ENCODE peak calls at places on chromosome 3, in nine cellular contexts. U is H4; Q is A549; Y is RPMI7951; K is T-helper 1 cell; A is AG04450; F is activated CD4-positive, alpha-beta T cell treated with anti-CD3 and anti-CD28 coated beads, Interleukin-2, amount 10 ng/mL, durations not matched to agents 7 days and 5 days; P is fibroblast of lung; S is activated effector memory CD4-positive, alpha-beta T cell treated with Interleukin-2 at 50 U/mL for 16 hours. W is an unnamed sample.

GRCh38 chr3:152943645-152944044 is 108.7 kb downstream of the P2RY1 start:
- DNase-seq in U (peak), Q (no peak), Y (no peak), K (no peak), A (no peak), F (no peak), P (no peak), S (no peak), W (no peak)

GRCh38 chr3:101084404-101084803 is 91.2 kb upstream of the ABI3BP start:
- DNase-seq in U (no peak), Q (no peak), Y (peak), K (no peak), A (no peak), F (no peak), P (no peak), S (no peak), W (no peak)

GRCh38 chr3:187946981-187947380 is 201.7 kb upstream of the BCL6 start:
- DNase-seq in U (no peak), Q (no peak), Y (no peak), K (no peak), A (no peak), F (no peak), P (no peak), S (no peak), W (no peak)

GRCh38 chr3:4250064-4250463 is 53.1 kb upstream of the SETMAR start:
- DNase-seq in U (no peak), Q (no peak), Y (no peak), K (no peak), A (no peak), F (no peak), P (no peak), S (no peak), W (no peak)

GRCh38 chr3:39378957-39379777 is 4.0 kb upstream of the SLC25A38 start:
- DNase-seq in U (no peak), Q (no peak), Y (no peak), K (no peak), A (no peak), F (no peak), P (no peak), S (no peak), W (no peak)

GRCh38 chr3:40299130-40299720 is 10.3 kb upstream of the EIF1B start:
- DNase-seq in U (no peak), Q (no peak), Y (no peak), K (no peak), A (no peak), F (no peak), P (no peak), S (no peak), W (no peak)

GRCh38 chr3:180680097-180680430 is 775 bp upstream of the CCDC39 start:
- DNase-seq in U (peak), Q (peak), Y (peak), K (no peak), A (no peak), F (peak), P (peak), S (no peak), W (peak)

GRCh38 chr3:116051040-116051439 is 394.2 kb downstream of the LSAMP start:
- DNase-seq in U (no peak), Q (no peak), Y (no peak), K (no peak), A (no peak), F (no peak), P (no peak), S (no peak), W (no peak)

GRCh38 chr3:59654953-59655430 is 605.2 kb upstream of the CFAP20DC start:
- DNase-seq in U (no peak), Q (no peak), Y (no peak), K (no peak), A (no peak), F (no peak), P (no peak), S (no peak), W (no peak)

GRCh38 chr3:45785626-45786150 is 10.6 kb downstream of the SLC6A20 start:
- DNase-seq in U (no peak), Q (no peak), Y (no peak), K (no peak), A (no peak), F (no peak), P (no peak), S (no peak), W (no peak)

GRCh38 chr3:69747511-69748248 is 8.4 kb downstream of the MITF start:
- DNase-seq in U (no peak), Q (no peak), Y (no peak), K (no peak), A (no peak), F (no peak), P (peak), S (no peak), W (no peak)

GRCh38 chr3:66397745-66398144 is 103.1 kb downstream of the LRIG1 start:
- DNase-seq in U (no peak), Q (no peak), Y (peak), K (no peak), A (no peak), F (no peak), P (peak), S (no peak), W (no peak)

GRCh38 chr3:60469481-60469880 is 781.8 kb downstream of the FHIT start:
- DNase-seq in U (no peak), Q (no peak), Y (no peak), K (no peak), A (no peak), F (no peak), P (no peak), S (no peak), W (no peak)

GRCh38 chr3:97927699-97928098 is 44.5 kb downstream of the RIOX2 start:
- DNase-seq in U (no peak), Q (no peak), Y (no peak), K (no peak), A (peak), F (no peak), P (peak), S (no peak), W (no peak)

GRCh38 chr3:157532529-157533297 is 29.5 kb upstream of the VEPH1 start:
- DNase-seq in U (peak), Q (peak), Y (peak), K (no peak), A (peak), F (peak), P (peak), S (no peak), W (peak)

GRCh38 chr3:109118584-109118983 is 650 bp upstream of the MORC1 start:
- DNase-seq in U (no peak), Q (no peak), Y (no peak), K (no peak), A (no peak), F (no peak), P (no peak), S (no peak), W (no peak)

GRCh38 chr3:164222200-164222599 is 856.1 kb downstream of the SI start:
- DNase-seq in U (no peak), Q (no peak), Y (no peak), K (no peak), A (no peak), F (no peak), P (no peak), S (no peak), W (peak)

GRCh38 chr3:13125092-13126015 is 52.1 kb upstream of the IQSEC1 start:
- DNase-seq in U (no peak), Q (no peak), Y (no peak), K (peak), A (no peak), F (no peak), P (no peak), S (no peak), W (no peak)

GRCh38 chr3:57100046-57100695 is 39.7 kb downstream of the SPATA12 start:
- DNase-seq in U (peak), Q (peak), Y (peak), K (no peak), A (peak), F (peak), P (peak), S (peak), W (peak)

GRCh38 chr3:30286007-30286669 is 320.3 kb upstream of the TGFBR2 start:
- DNase-seq in U (peak), Q (peak), Y (peak), K (no peak), A (peak), F (no peak), P (peak), S (no peak), W (peak)

GRCh38 chr3:184592411-184593200 is 31.0 kb downstream of the EPHB3 start:
- DNase-seq in U (no peak), Q (no peak), Y (peak), K (no peak), A (no peak), F (no peak), P (peak), S (no peak), W (no peak)

GRCh38 chr3:197795200-197795599 is 4.1 kb downstream of the LRCH3 start:
- DNase-seq in U (no peak), Q (no peak), Y (peak), K (no peak), A (no peak), F (no peak), P (peak), S (no peak), W (no peak)

GRCh38 chr3:45480218-45480617 is 91.8 kb downstream of the LARS2 start:
- DNase-seq in U (no peak), Q (no peak), Y (peak), K (no peak), A (no peak), F (no peak), P (no peak), S (no peak), W (no peak)

GRCh38 chr3:49803464-49804140 is 541 bp downstream of the INKA1 start:
- DNase-seq in U (no peak), Q (no peak), Y (no peak), K (peak), A (no peak), F (peak), P (peak), S (peak), W (no peak)

GRCh38 chr3:81728766-81729544 is 32.5 kb downstream of the GBE1 start:
- DNase-seq in U (no peak), Q (no peak), Y (peak), K (no peak), A (no peak), F (no peak), P (peak), S (no peak), W (no peak)

GRCh38 chr3:9881440-9881839 is 1.4 kb upstream of the CIDEC start:
- DNase-seq in U (no peak), Q (no peak), Y (no peak), K (no peak), A (no peak), F (no peak), P (no peak), S (no peak), W (peak)

GRCh38 chr3:52154135-52155094 is at the start of gene POC1A:
- DNase-seq in U (peak), Q (peak), Y (peak), K (peak), A (peak), F (peak), P (peak), S (peak), W (peak)

GRCh38 chr3:190074817-190075216 is 45.9 kb downstream of the P3H2 start:
- DNase-seq in U (no peak), Q (no peak), Y (no peak), K (no peak), A (no peak), F (no peak), P (no peak), S (no peak), W (no peak)

GRCh38 chr3:119580148-119580760 is 962 bp downstream of the ADPRH start:
- DNase-seq in U (no peak), Q (peak), Y (peak), K (no peak), A (no peak), F (no peak), P (no peak), S (no peak), W (no peak)

GRCh38 chr3:15271785-15272381 is 60.5 kb downstream of the SH3BP5 start:
- DNase-seq in U (no peak), Q (no peak), Y (no peak), K (peak), A (no peak), F (peak), P (no peak), S (peak), W (no peak)

GRCh38 chr3:12759097-12759679 is at the start of gene TMEM40:
- DNase-seq in U (no peak), Q (no peak), Y (peak), K (no peak), A (no peak), F (no peak), P (no peak), S (no peak), W (no peak)

GRCh38 chr3:150411971-150412370 is 3.9 kb downstream of the TSC22D2 start:
- DNase-seq in U (no peak), Q (no peak), Y (no peak), K (no peak), A (no peak), F (no peak), P (peak), S (no peak), W (no peak)

GRCh38 chr3:169822983-169823382 is 10.3 kb upstream of the LRRC34 start:
- DNase-seq in U (no peak), Q (no peak), Y (no peak), K (no peak), A (no peak), F (no peak), P (no peak), S (no peak), W (no peak)

GRCh38 chr3:101780661-101781060 is 1.6 kb downstream of the NXPE3 start:
- DNase-seq in U (peak), Q (peak), Y (peak), K (no peak), A (peak), F (no peak), P (peak), S (no peak), W (peak)

GRCh38 chr3:67531149-67532101 is 123.0 kb downstream of the SUCLG2 start:
- DNase-seq in U (no peak), Q (no peak), Y (peak), K (no peak), A (no peak), F (no peak), P (no peak), S (no peak), W (no peak)

GRCh38 chr3:191637611-191638010 is 176.6 kb downstream of the PYDC2 start:
- DNase-seq in U (no peak), Q (no peak), Y (no peak), K (no peak), A (no peak), F (no peak), P (no peak), S (no peak), W (no peak)

GRCh38 chr3:189457201-189457607 is 174.0 kb upstream of the TP63 start:
- DNase-seq in U (peak), Q (no peak), Y (peak), K (no peak), A (no peak), F (no peak), P (no peak), S (no peak), W (no peak)